ENCODE peak calls at places on chromosomes 6 and 20, in nine cellular contexts. P is cardiac muscle cell; H is upper lobe of left lung; L is psoas muscle; V is CD8-positive, alpha-beta T cell; A is naive thymus-derived CD4-positive, alpha-beta T cell; Z is lower lobe of right lung; F is upper lobe of right lung; I is pancreas. Y is an unnamed sample. For H3K4me1, the result is how much of the 10 kb centered on the place peaks cover.

GRCh38 chr6:109073344-109074235 is 21.1 kb downstream of the SESN1 start:
- DNase-seq in P (peak), H (no peak), L (no peak), V (peak), A (peak), Z (no peak), F (no peak), I (peak), Y (no peak)

GRCh38 chr6:108274546-108274945 is 13.7 kb upstream of the SNX3 start:
- DNase-seq in P (no peak), H (no peak), L (no peak), V (no peak), A (no peak), Z (no peak), F (no peak), I (no peak), Y (no peak)

GRCh38 chr20:48338717-48339116 is 489.1 kb downstream of the PREX1 start:
- DNase-seq in P (no peak), H (no peak), L (no peak), V (no peak), A (no peak), Z (no peak), F (no peak), I (no peak), Y (no peak)

GRCh38 chr6:15475261-15475660 is 187.6 kb downstream of the DTNBP1 start:
- DNase-seq in P (no peak), H (no peak), L (no peak), V (no peak), A (no peak), Z (no peak), F (no peak), I (no peak), Y (no peak)

GRCh38 chr20:54197621-54198604 is 10.0 kb upstream of the PFDN4 start:
- DNase-seq in P (no peak), H (no peak), L (no peak), V (no peak), A (no peak), Z (no peak), F (no peak), I (no peak), Y (no peak)

GRCh38 chr6:85754894-85755293 is 112.2 kb upstream of the SYNCRIP start:
- DNase-seq in P (no peak), H (no peak), L (no peak), V (no peak), A (no peak), Z (no peak), F (no peak), I (no peak), Y (no peak)

GRCh38 chr6:134797400-134798113 is 152.3 kb downstream of the ALDH8A1 start:
- DNase-seq in P (peak), H (no peak), L (no peak), V (no peak), A (no peak), Z (no peak), F (no peak), I (no peak), Y (no peak)

GRCh38 chr6:41226752-41227151 is 1.4 kb upstream of the TREML4 start:
- DNase-seq in P (peak), H (no peak), L (no peak), V (no peak), A (no peak), Z (no peak), F (no peak), I (no peak), Y (no peak)

GRCh38 chr20:17610566-17611289 is 40.9 kb downstream of the DSTN start:
- DNase-seq in P (no peak), H (no peak), L (no peak), V (peak), A (peak), Z (peak), F (peak), I (peak), Y (peak)

GRCh38 chr6:1387632-1388031 is 1.7 kb upstream of the FOXF2 start:
- DNase-seq in P (no peak), H (no peak), L (no peak), V (no peak), A (no peak), Z (no peak), F (no peak), I (no peak), Y (no peak)

GRCh38 chr6:166382500-166382932 is 224 bp downstream of the MPC1 start:
- DNase-seq in P (no peak), H (no peak), L (no peak), V (no peak), A (no peak), Z (no peak), F (no peak), I (no peak), Y (no peak)

GRCh38 chr20:24118781-24119175 is 130.2 kb upstream of the GGTLC1 start:
- DNase-seq in P (no peak), H (no peak), L (no peak), V (no peak), A (no peak), Z (no peak), F (no peak), I (no peak), Y (peak)

GRCh38 chr20:401682-402495 is 6.2 kb upstream of the RBCK1 start:
- DNase-seq in P (no peak), H (no peak), L (no peak), V (no peak), A (no peak), Z (no peak), F (no peak), I (no peak), Y (no peak)

GRCh38 chr6:7674291-7674690 is 51.6 kb upstream of the BMP6 start:
- DNase-seq in P (no peak), H (no peak), L (no peak), V (no peak), A (no peak), Z (no peak), F (no peak), I (no peak), Y (no peak)

GRCh38 chr6:17233531-17233930 is 47.6 kb upstream of the RBM24 start:
- DNase-seq in P (no peak), H (no peak), L (no peak), V (no peak), A (no peak), Z (no peak), F (no peak), I (no peak), Y (no peak)

GRCh38 chr6:4320860-4321259 is 185.5 kb upstream of the ECI2 start:
- DNase-seq in P (no peak), H (no peak), L (no peak), V (no peak), A (no peak), Z (no peak), F (no peak), I (no peak), Y (no peak)

GRCh38 chr6:103800131-103800670 is 1059.5 kb downstream of the HACE1 start:
- DNase-seq in P (no peak), H (no peak), L (no peak), V (no peak), A (no peak), Z (no peak), F (no peak), I (no peak), Y (no peak)

GRCh38 chr6:54980511-54981275 is 134.1 kb downstream of the FAM83B start:
- DNase-seq in P (no peak), H (no peak), L (no peak), V (no peak), A (no peak), Z (no peak), F (no peak), I (no peak), Y (no peak)

GRCh38 chr20:61804896-61805295 is 260.8 kb downstream of the TAF4 start:
- DNase-seq in P (no peak), H (no peak), L (no peak), V (no peak), A (no peak), Z (peak), F (peak), I (no peak), Y (no peak)

GRCh38 chr6:71035871-71036270 is 79.0 kb upstream of the B3GAT2 start:
- DNase-seq in P (no peak), H (no peak), L (no peak), V (no peak), A (no peak), Z (no peak), F (no peak), I (no peak), Y (no peak)

GRCh38 chr6:155439376-155439775 is 16.3 kb downstream of the NOX3 start:
- DNase-seq in P (no peak), H (no peak), L (no peak), V (no peak), A (no peak), Z (no peak), F (no peak), I (no peak), Y (no peak)

GRCh38 chr20:53216856-53217576 is 244.9 kb downstream of the TSHZ2 start:
- DNase-seq in P (peak), H (peak), L (peak), V (peak), A (peak), Z (peak), F (peak), I (peak), Y (peak)

GRCh38 chr6:139540276-139540675 is 165.8 kb upstream of the CITED2 start:
- DNase-seq in P (no peak), H (peak), L (peak), V (peak), A (peak), Z (no peak), F (no peak), I (no peak), Y (no peak)

GRCh38 chr6:24191346-24191745 is 65.3 kb downstream of the NRSN1 start:
- DNase-seq in P (no peak), H (no peak), L (no peak), V (no peak), A (no peak), Z (no peak), F (no peak), I (no peak), Y (no peak)

GRCh38 chr20:43191946-43192847 is 2.5 kb upstream of the PTPRT start:
- DNase-seq in P (peak), H (no peak), L (no peak), V (no peak), A (no peak), Z (no peak), F (no peak), I (peak), Y (peak)

GRCh38 chr6:118787746-118788419 is 106.1 kb upstream of the ASF1A start:
- DNase-seq in P (no peak), H (peak), L (no peak), V (no peak), A (no peak), Z (peak), F (no peak), I (no peak), Y (no peak)

GRCh38 chr6:109082178-109082577 is 12.5 kb downstream of the SESN1 start:
- DNase-seq in P (no peak), H (no peak), L (no peak), V (no peak), A (no peak), Z (no peak), F (no peak), I (no peak), Y (no peak)

GRCh38 chr6:159098636-159099106 is 53.9 kb upstream of the TAGAP start:
- DNase-seq in P (no peak), H (peak), L (no peak), V (peak), A (peak), Z (no peak), F (no peak), I (no peak), Y (no peak)

GRCh38 chr6:89260832-89261231 is 43.7 kb upstream of the GABRR1 start:
- DNase-seq in P (peak), H (no peak), L (no peak), V (no peak), A (no peak), Z (no peak), F (no peak), I (no peak), Y (no peak)

GRCh38 chr6:95923518-95923917 is 92.3 kb upstream of the FUT9 start:
- DNase-seq in P (peak), H (no peak), L (no peak), V (no peak), A (no peak), Z (no peak), F (no peak), I (no peak), Y (no peak)

GRCh38 chr6:144935181-144935580 is 650.0 kb downstream of the UTRN start:
- DNase-seq in P (no peak), H (no peak), L (no peak), V (no peak), A (no peak), Z (no peak), F (no peak), I (no peak), Y (no peak)

GRCh38 chr6:93779086-93779858 is 359.9 kb upstream of the EPHA7 start:
- DNase-seq in P (peak), H (no peak), L (no peak), V (no peak), A (no peak), Z (no peak), F (no peak), I (no peak), Y (peak)

GRCh38 chr20:8213831-8214587 is 81.9 kb downstream of the PLCB1 start:
- DNase-seq in P (no peak), H (no peak), L (no peak), V (no peak), A (peak), Z (no peak), F (no peak), I (no peak), Y (no peak)

GRCh38 chr20:43320536-43320935 is 130.8 kb upstream of the PTPRT start:
- DNase-seq in P (peak), H (no peak), L (no peak), V (no peak), A (no peak), Z (no peak), F (no peak), I (no peak), Y (no peak)

GRCh38 chr20:62924567-62925419 is 1.5 kb downstream of the DIDO1 start:
- DNase-seq in P (no peak), H (peak), L (no peak), V (peak), A (no peak), Z (peak), F (no peak), I (peak), Y (no peak)

GRCh38 chr6:95364016-95364604 is 213.2 kb upstream of the MANEA start:
- DNase-seq in P (peak), H (no peak), L (no peak), V (no peak), A (no peak), Z (no peak), F (no peak), I (no peak), Y (no peak)

GRCh38 chr20:48706116-48706656 is 121.6 kb downstream of the PREX1 start:
- DNase-seq in P (no peak), H (no peak), L (no peak), V (no peak), A (no peak), Z (no peak), F (no peak), I (no peak), Y (no peak)

DNA sequence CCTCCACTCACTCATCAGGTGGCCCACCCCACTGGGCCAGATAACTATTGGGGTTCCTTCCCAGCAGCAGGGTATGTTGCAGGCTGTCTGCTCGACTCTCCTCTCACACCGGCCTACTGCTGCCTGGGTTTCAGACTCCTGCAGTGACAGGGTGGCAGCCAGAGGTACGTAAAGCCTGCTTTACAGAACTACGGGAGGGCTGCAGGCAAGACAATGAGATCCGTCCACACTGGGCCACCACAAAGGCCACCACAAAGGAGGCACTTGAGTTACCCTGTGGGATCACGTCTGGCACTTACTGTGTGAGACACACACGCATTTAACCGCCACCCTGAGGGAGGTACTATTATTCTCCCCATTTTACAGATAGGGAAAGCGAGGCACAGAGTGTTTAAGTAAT is 78.5 kb downstream of the NFATC2 start:
- DNase-seq in P (no peak), H (no peak), L (no peak), V (no peak), A (no peak), Z (peak), F (peak), I (no peak), Y (no peak)
- H3K4me1 ChIP-seq in P (under half), H (under half), L (under half), V (under half), A (under half), Z (under half), F (under half), I (under half), Y (under half)

DNA sequence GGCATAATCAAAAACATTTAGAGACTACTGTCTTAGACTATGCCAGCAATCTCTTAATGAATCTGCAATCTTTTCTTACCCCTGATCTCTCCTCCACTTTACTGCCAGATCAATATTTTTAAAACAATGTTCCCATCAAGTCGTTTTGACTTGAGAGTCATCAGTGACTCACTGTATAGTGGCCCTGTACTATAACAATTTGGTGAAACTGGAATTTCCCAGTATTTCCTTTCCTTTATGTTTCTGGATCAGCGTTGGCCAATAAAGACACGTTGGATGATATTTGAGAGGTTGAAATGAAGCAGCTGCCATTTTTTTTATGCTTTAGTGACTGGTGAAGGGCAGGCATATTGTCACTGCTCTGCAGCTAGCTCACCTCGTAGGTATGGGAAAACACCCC is 10.1 kb upstream of the SMIM13 start:
- DNase-seq in P (no peak), H (no peak), L (no peak), V (no peak), A (no peak), Z (no peak), F (no peak), I (no peak), Y (no peak)
- H3K27ac ChIP-seq in P (no peak), H (no peak), L (no peak), V (no peak), A (no peak), Z (no peak), F (no peak), I (no peak), Y (no peak)

GRCh38 chr6:132084811-132085509 is 133.8 kb upstream of the CCN2 start:
- DNase-seq in P (peak), H (no peak), L (no peak), V (no peak), A (no peak), Z (no peak), F (no peak), I (no peak), Y (no peak)
- H3K4me1 ChIP-seq in P (under half), H (under half), L (under half), V (under half), A (under half), Z (under half), F (under half), I (under half), Y (under half)

GRCh38 chr6:47146426-47147174 is 104.5 kb upstream of the ADGRF1 start:
- DNase-seq in P (no peak), H (no peak), L (no peak), V (no peak), A (no peak), Z (no peak), F (no peak), I (no peak), Y (no peak)

GRCh38 chr6:47147175-47147727 is 105.1 kb upstream of the ADGRF1 start:
- DNase-seq in P (no peak), H (no peak), L (no peak), V (no peak), A (no peak), Z (no peak), F (no peak), I (no peak), Y (no peak)

GRCh38 chr6:47149070-47149469 is 106.9 kb upstream of the ADGRF1 start:
- DNase-seq in P (no peak), H (no peak), L (no peak), V (no peak), A (no peak), Z (no peak), F (no peak), I (no peak), Y (no peak)

GRCh38 chr6:47149554-47149953 is 107.4 kb upstream of the ADGRF1 start:
- DNase-seq in P (no peak), H (no peak), L (no peak), V (no peak), A (no peak), Z (no peak), F (no peak), I (no peak), Y (no peak)

GRCh38 chr6:47147836-47148344 is 105.8 kb upstream of the ADGRF1 start:
- DNase-seq in P (no peak), H (no peak), L (no peak), V (no peak), A (no peak), Z (no peak), F (no peak), I (no peak), Y (no peak)
- H3K27ac ChIP-seq in P (no peak), H (no peak), L (no peak), V (no peak), A (no peak), Z (no peak), F (no peak), I (no peak), Y (no peak)

GRCh38 chr20:32575805-32576204 is 9.3 kb downstream of the NOL4L start:
- DNase-seq in P (no peak), H (no peak), L (no peak), V (no peak), A (no peak), Z (no peak), F (no peak), I (no peak), Y (no peak)
- H3K4me1 ChIP-seq in P (under half), H (under half), L (under half), V (half or more), A (half or more), Z (under half), F (under half), I (under half), Y (under half)

GRCh38 chr6:53651149-53651763 is 14.3 kb downstream of the KLHL31 start:
- DNase-seq in P (peak), H (peak), L (peak), V (peak), A (peak), Z (peak), F (no peak), I (peak), Y (peak)
- H3K27ac ChIP-seq in P (no peak), H (no peak), L (peak), V (peak), A (peak), Z (peak), F (no peak), I (peak), Y (no peak)

GRCh38 chr20:45361794-45362193 is 1.2 kb upstream of the SYS1 start:
- DNase-seq in P (no peak), H (peak), L (no peak), V (no peak), A (no peak), Z (no peak), F (no peak), I (no peak), Y (no peak)
- H3K4me1 ChIP-seq in P (under half), H (half or more), L (under half), V (under half), A (under half), Z (half or more), F (half or more), I (half or more), Y (under half)

GRCh38 chr6:44143731-44144130 is 14.9 kb upstream of the CAPN11 start:
- DNase-seq in P (no peak), H (no peak), L (no peak), V (no peak), A (no peak), Z (no peak), F (no peak), I (no peak), Y (no peak)
- H3K27ac ChIP-seq in P (no peak), H (no peak), L (no peak), V (no peak), A (no peak), Z (no peak), F (no peak), I (no peak), Y (no peak)

Y was measured in right cardiac atrium.